ENCODE peak calls at places on chromosome 19, in nine cellular contexts. One of them, this sample, is unnamed.

GRCh38 chr19:33273065-33273736 is 29.1 kb downstream of the CEBPA start:
- DNase-seq in GOT3: no peak
- DNase-seq in HAP-1: no peak
- DNase-seq in CD8-positive, alpha-beta T cell: no peak
- DNase-seq in neuronal stem cell: no peak
- DNase-seq in RWPE1: no peak
- DNase-seq in activated effector memory CD4-positive, alpha-beta T cell treated with anti-CD3 and anti-CD28 coated beads, Interleukin-2, amount 50 U/mL, for 16 hours: no peak
- DNase-seq in H9: no peak
- DNase-seq in stimulated activated CD4-positive, alpha-beta T cell treated with anti-CD3 and anti-CD28 coated beads, Interleukin-4, amount 100 ng/mL, for 48 hours: no peak
- DNase-seq in this sample: no peak

GRCh38 chr19:10418281-10419199 is 1.8 kb upstream of the PDE4A start:
- DNase-seq in GOT3: no peak
- DNase-seq in HAP-1: peak
- DNase-seq in CD8-positive, alpha-beta T cell: peak
- DNase-seq in neuronal stem cell: peak
- DNase-seq in RWPE1: no peak
- DNase-seq in activated effector memory CD4-positive, alpha-beta T cell treated with anti-CD3 and anti-CD28 coated beads, Interleukin-2, amount 50 U/mL, for 16 hours: no peak
- DNase-seq in H9: peak
- DNase-seq in stimulated activated CD4-positive, alpha-beta T cell treated with anti-CD3 and anti-CD28 coated beads, Interleukin-4, amount 100 ng/mL, for 48 hours: no peak
- DNase-seq in this sample: peak

GRCh38 chr19:46697142-46697960 is 19.6 kb downstream of the PRKD2 start:
- DNase-seq in GOT3: no peak
- DNase-seq in HAP-1: no peak
- DNase-seq in CD8-positive, alpha-beta T cell: no peak
- DNase-seq in neuronal stem cell: peak
- DNase-seq in RWPE1: no peak
- DNase-seq in activated effector memory CD4-positive, alpha-beta T cell treated with anti-CD3 and anti-CD28 coated beads, Interleukin-2, amount 50 U/mL, for 16 hours: no peak
- DNase-seq in H9: peak
- DNase-seq in stimulated activated CD4-positive, alpha-beta T cell treated with anti-CD3 and anti-CD28 coated beads, Interleukin-4, amount 100 ng/mL, for 48 hours: no peak
- DNase-seq in this sample: peak

GRCh38 chr19:2309734-2310362 is 1.9 kb upstream of the LINGO3 start:
- DNase-seq in GOT3: no peak
- DNase-seq in HAP-1: no peak
- DNase-seq in CD8-positive, alpha-beta T cell: no peak
- DNase-seq in neuronal stem cell: no peak
- DNase-seq in RWPE1: no peak
- DNase-seq in activated effector memory CD4-positive, alpha-beta T cell treated with anti-CD3 and anti-CD28 coated beads, Interleukin-2, amount 50 U/mL, for 16 hours: no peak
- DNase-seq in H9: no peak
- DNase-seq in stimulated activated CD4-positive, alpha-beta T cell treated with anti-CD3 and anti-CD28 coated beads, Interleukin-4, amount 100 ng/mL, for 48 hours: no peak
- DNase-seq in this sample: no peak

GRCh38 chr19:43465468-43466120 is at the start of gene LYPD3:
- DNase-seq in GOT3: no peak
- DNase-seq in HAP-1: no peak
- DNase-seq in CD8-positive, alpha-beta T cell: no peak
- DNase-seq in neuronal stem cell: no peak
- DNase-seq in RWPE1: peak
- DNase-seq in activated effector memory CD4-positive, alpha-beta T cell treated with anti-CD3 and anti-CD28 coated beads, Interleukin-2, amount 50 U/mL, for 16 hours: no peak
- DNase-seq in H9: peak
- DNase-seq in stimulated activated CD4-positive, alpha-beta T cell treated with anti-CD3 and anti-CD28 coated beads, Interleukin-4, amount 100 ng/mL, for 48 hours: no peak
- DNase-seq in this sample: peak

GRCh38 chr19:33610588-33610987 is 11.2 kb upstream of the CHST8 start:
- DNase-seq in GOT3: no peak
- DNase-seq in HAP-1: no peak
- DNase-seq in CD8-positive, alpha-beta T cell: no peak
- DNase-seq in neuronal stem cell: no peak
- DNase-seq in RWPE1: no peak
- DNase-seq in activated effector memory CD4-positive, alpha-beta T cell treated with anti-CD3 and anti-CD28 coated beads, Interleukin-2, amount 50 U/mL, for 16 hours: no peak
- DNase-seq in H9: no peak
- DNase-seq in stimulated activated CD4-positive, alpha-beta T cell treated with anti-CD3 and anti-CD28 coated beads, Interleukin-4, amount 100 ng/mL, for 48 hours: no peak
- DNase-seq in this sample: no peak

GRCh38 chr19:35963514-35963913 is 27.3 kb downstream of the LRFN3 start:
- DNase-seq in GOT3: no peak
- DNase-seq in HAP-1: peak
- DNase-seq in CD8-positive, alpha-beta T cell: peak
- DNase-seq in neuronal stem cell: peak
- DNase-seq in RWPE1: peak
- DNase-seq in activated effector memory CD4-positive, alpha-beta T cell treated with anti-CD3 and anti-CD28 coated beads, Interleukin-2, amount 50 U/mL, for 16 hours: peak
- DNase-seq in H9: peak
- DNase-seq in stimulated activated CD4-positive, alpha-beta T cell treated with anti-CD3 and anti-CD28 coated beads, Interleukin-4, amount 100 ng/mL, for 48 hours: peak
- DNase-seq in this sample: peak

GRCh38 chr19:49932731-49933131 is 3.4 kb upstream of the NUP62 start:
- DNase-seq in GOT3: no peak
- DNase-seq in HAP-1: no peak
- DNase-seq in CD8-positive, alpha-beta T cell: peak
- DNase-seq in neuronal stem cell: no peak
- DNase-seq in RWPE1: no peak
- DNase-seq in activated effector memory CD4-positive, alpha-beta T cell treated with anti-CD3 and anti-CD28 coated beads, Interleukin-2, amount 50 U/mL, for 16 hours: peak
- DNase-seq in H9: no peak
- DNase-seq in stimulated activated CD4-positive, alpha-beta T cell treated with anti-CD3 and anti-CD28 coated beads, Interleukin-4, amount 100 ng/mL, for 48 hours: no peak
- DNase-seq in this sample: no peak

GRCh38 chr19:30391554-30392551 is 19.7 kb downstream of the ZNF536 start:
- DNase-seq in GOT3: no peak
- DNase-seq in HAP-1: peak
- DNase-seq in CD8-positive, alpha-beta T cell: no peak
- DNase-seq in neuronal stem cell: no peak
- DNase-seq in RWPE1: no peak
- DNase-seq in activated effector memory CD4-positive, alpha-beta T cell treated with anti-CD3 and anti-CD28 coated beads, Interleukin-2, amount 50 U/mL, for 16 hours: no peak
- DNase-seq in H9: peak
- DNase-seq in stimulated activated CD4-positive, alpha-beta T cell treated with anti-CD3 and anti-CD28 coated beads, Interleukin-4, amount 100 ng/mL, for 48 hours: no peak
- DNase-seq in this sample: peak

GRCh38 chr19:13684021-13684420 is 80.3 kb upstream of the MRI1 start:
- DNase-seq in GOT3: no peak
- DNase-seq in HAP-1: no peak
- DNase-seq in CD8-positive, alpha-beta T cell: no peak
- DNase-seq in neuronal stem cell: no peak
- DNase-seq in RWPE1: no peak
- DNase-seq in activated effector memory CD4-positive, alpha-beta T cell treated with anti-CD3 and anti-CD28 coated beads, Interleukin-2, amount 50 U/mL, for 16 hours: no peak
- DNase-seq in H9: no peak
- DNase-seq in stimulated activated CD4-positive, alpha-beta T cell treated with anti-CD3 and anti-CD28 coated beads, Interleukin-4, amount 100 ng/mL, for 48 hours: no peak
- DNase-seq in this sample: no peak

GRCh38 chr19:50817941-50818858 is 5.4 kb downstream of the KLK1 start:
- DNase-seq in GOT3: no peak
- DNase-seq in HAP-1: peak
- DNase-seq in CD8-positive, alpha-beta T cell: no peak
- DNase-seq in neuronal stem cell: peak
- DNase-seq in RWPE1: no peak
- DNase-seq in activated effector memory CD4-positive, alpha-beta T cell treated with anti-CD3 and anti-CD28 coated beads, Interleukin-2, amount 50 U/mL, for 16 hours: peak
- DNase-seq in H9: peak
- DNase-seq in stimulated activated CD4-positive, alpha-beta T cell treated with anti-CD3 and anti-CD28 coated beads, Interleukin-4, amount 100 ng/mL, for 48 hours: peak
- DNase-seq in this sample: peak

GRCh38 chr19:38898788-38899446 is 501 bp downstream of the SIRT2 start:
- DNase-seq in GOT3: no peak
- DNase-seq in HAP-1: peak
- DNase-seq in CD8-positive, alpha-beta T cell: no peak
- DNase-seq in neuronal stem cell: peak
- DNase-seq in RWPE1: no peak
- DNase-seq in activated effector memory CD4-positive, alpha-beta T cell treated with anti-CD3 and anti-CD28 coated beads, Interleukin-2, amount 50 U/mL, for 16 hours: no peak
- DNase-seq in H9: no peak
- DNase-seq in stimulated activated CD4-positive, alpha-beta T cell treated with anti-CD3 and anti-CD28 coated beads, Interleukin-4, amount 100 ng/mL, for 48 hours: no peak
- DNase-seq in this sample: no peak

GRCh38 chr19:14476663-14477401 is 1.7 kb upstream of the PTGER1 start:
- DNase-seq in GOT3: no peak
- DNase-seq in HAP-1: no peak
- DNase-seq in CD8-positive, alpha-beta T cell: peak
- DNase-seq in neuronal stem cell: no peak
- DNase-seq in RWPE1: peak
- DNase-seq in activated effector memory CD4-positive, alpha-beta T cell treated with anti-CD3 and anti-CD28 coated beads, Interleukin-2, amount 50 U/mL, for 16 hours: no peak
- DNase-seq in H9: no peak
- DNase-seq in stimulated activated CD4-positive, alpha-beta T cell treated with anti-CD3 and anti-CD28 coated beads, Interleukin-4, amount 100 ng/mL, for 48 hours: no peak
- DNase-seq in this sample: peak

GRCh38 chr19:38543807-38544568 is 73.8 kb downstream of the MAP4K1 start:
- DNase-seq in GOT3: peak
- DNase-seq in HAP-1: peak
- DNase-seq in CD8-positive, alpha-beta T cell: no peak
- DNase-seq in neuronal stem cell: no peak
- DNase-seq in RWPE1: peak
- DNase-seq in activated effector memory CD4-positive, alpha-beta T cell treated with anti-CD3 and anti-CD28 coated beads, Interleukin-2, amount 50 U/mL, for 16 hours: no peak
- DNase-seq in H9: peak
- DNase-seq in stimulated activated CD4-positive, alpha-beta T cell treated with anti-CD3 and anti-CD28 coated beads, Interleukin-4, amount 100 ng/mL, for 48 hours: no peak
- DNase-seq in this sample: peak

GRCh38 chr19:51370230-51370629 is 1.4 kb upstream of the CLDND2 start:
- DNase-seq in GOT3: no peak
- DNase-seq in HAP-1: no peak
- DNase-seq in CD8-positive, alpha-beta T cell: no peak
- DNase-seq in neuronal stem cell: no peak
- DNase-seq in RWPE1: no peak
- DNase-seq in activated effector memory CD4-positive, alpha-beta T cell treated with anti-CD3 and anti-CD28 coated beads, Interleukin-2, amount 50 U/mL, for 16 hours: no peak
- DNase-seq in H9: no peak
- DNase-seq in stimulated activated CD4-positive, alpha-beta T cell treated with anti-CD3 and anti-CD28 coated beads, Interleukin-4, amount 100 ng/mL, for 48 hours: no peak
- DNase-seq in this sample: no peak

GRCh38 chr19:29893606-29894284 is 48.3 kb upstream of the URI1 start:
- DNase-seq in GOT3: no peak
- DNase-seq in HAP-1: no peak
- DNase-seq in CD8-positive, alpha-beta T cell: no peak
- DNase-seq in neuronal stem cell: no peak
- DNase-seq in RWPE1: no peak
- DNase-seq in activated effector memory CD4-positive, alpha-beta T cell treated with anti-CD3 and anti-CD28 coated beads, Interleukin-2, amount 50 U/mL, for 16 hours: no peak
- DNase-seq in H9: no peak
- DNase-seq in stimulated activated CD4-positive, alpha-beta T cell treated with anti-CD3 and anti-CD28 coated beads, Interleukin-4, amount 100 ng/mL, for 48 hours: no peak
- DNase-seq in this sample: no peak

GRCh38 chr19:50646074-50646807 is 3.0 kb upstream of the C19orf81 start:
- DNase-seq in GOT3: peak
- DNase-seq in HAP-1: no peak
- DNase-seq in CD8-positive, alpha-beta T cell: no peak
- DNase-seq in neuronal stem cell: no peak
- DNase-seq in RWPE1: peak
- DNase-seq in activated effector memory CD4-positive, alpha-beta T cell treated with anti-CD3 and anti-CD28 coated beads, Interleukin-2, amount 50 U/mL, for 16 hours: no peak
- DNase-seq in H9: no peak
- DNase-seq in stimulated activated CD4-positive, alpha-beta T cell treated with anti-CD3 and anti-CD28 coated beads, Interleukin-4, amount 100 ng/mL, for 48 hours: no peak
- DNase-seq in this sample: no peak

GRCh38 chr19:54160948-54161347 is 1.4 kb upstream of the LENG1 start:
- DNase-seq in GOT3: no peak
- DNase-seq in HAP-1: no peak
- DNase-seq in CD8-positive, alpha-beta T cell: no peak
- DNase-seq in neuronal stem cell: no peak
- DNase-seq in RWPE1: no peak
- DNase-seq in activated effector memory CD4-positive, alpha-beta T cell treated with anti-CD3 and anti-CD28 coated beads, Interleukin-2, amount 50 U/mL, for 16 hours: no peak
- DNase-seq in H9: no peak
- DNase-seq in stimulated activated CD4-positive, alpha-beta T cell treated with anti-CD3 and anti-CD28 coated beads, Interleukin-4, amount 100 ng/mL, for 48 hours: no peak
- DNase-seq in this sample: no peak

GRCh38 chr19:9953802-9954542 is 17.7 kb upstream of the OLFM2 start:
- DNase-seq in GOT3: no peak
- DNase-seq in HAP-1: no peak
- DNase-seq in CD8-positive, alpha-beta T cell: no peak
- DNase-seq in neuronal stem cell: no peak
- DNase-seq in RWPE1: no peak
- DNase-seq in activated effector memory CD4-positive, alpha-beta T cell treated with anti-CD3 and anti-CD28 coated beads, Interleukin-2, amount 50 U/mL, for 16 hours: no peak
- DNase-seq in H9: no peak
- DNase-seq in stimulated activated CD4-positive, alpha-beta T cell treated with anti-CD3 and anti-CD28 coated beads, Interleukin-4, amount 100 ng/mL, for 48 hours: no peak
- DNase-seq in this sample: no peak

GRCh38 chr19:30065680-30066606 is 123.9 kb downstream of the URI1 start:
- DNase-seq in GOT3: no peak
- DNase-seq in HAP-1: no peak
- DNase-seq in CD8-positive, alpha-beta T cell: no peak
- DNase-seq in neuronal stem cell: no peak
- DNase-seq in RWPE1: no peak
- DNase-seq in activated effector memory CD4-positive, alpha-beta T cell treated with anti-CD3 and anti-CD28 coated beads, Interleukin-2, amount 50 U/mL, for 16 hours: no peak
- DNase-seq in H9: peak
- DNase-seq in stimulated activated CD4-positive, alpha-beta T cell treated with anti-CD3 and anti-CD28 coated beads, Interleukin-4, amount 100 ng/mL, for 48 hours: no peak
- DNase-seq in this sample: peak

This sample was measured in endodermal cell.